ENCODE peak calls at places on chromosomes 6 and 20, in ten cellular contexts. P is amniotic stem cell, K is HT1080, U is astrocyte of the spinal cord, M is tibial artery, F is COR-L47, H is transverse colon, C is AG09309, Y is T-helper 2 cell, N is T-helper 9 cell. Z is an unnamed sample.

GRCh38 chr6:138979365-138979764 is 8.7 kb downstream of the REPS1 start:
- DNase-seq in P (no peak), K (no peak), U (no peak), M (no peak), F (no peak), H (no peak), C (no peak), Y (no peak), N (no peak), Z (peak)

GRCh38 chr20:18138266-18138582 is 561 bp downstream of the KAT14 start:
- DNase-seq in P (no peak), K (no peak), U (no peak), M (no peak), F (no peak), H (no peak), C (no peak), Y (no peak), N (no peak), Z (no peak)

GRCh38 chr20:61123286-61123685 is 128.8 kb upstream of the CDH4 start:
- DNase-seq in P (no peak), K (no peak), U (no peak), M (no peak), F (no peak), H (no peak), C (no peak), Y (no peak), N (no peak), Z (no peak)

GRCh38 chr6:5112065-5112799 is 27.1 kb downstream of the PPP1R3G start:
- DNase-seq in P (peak), K (peak), U (peak), M (no peak), F (no peak), H (no peak), C (no peak), Y (no peak), N (no peak), Z (peak)

GRCh38 chr6:52162940-52163908 is 23.0 kb upstream of the IL17A start:
- DNase-seq in P (no peak), K (peak), U (peak), M (no peak), F (peak), H (no peak), C (peak), Y (peak), N (no peak), Z (peak)

GRCh38 chr6:105320766-105321165 is 82.1 kb downstream of the PREP start:
- DNase-seq in P (no peak), K (no peak), U (no peak), M (no peak), F (peak), H (no peak), C (no peak), Y (no peak), N (no peak), Z (no peak)

GRCh38 chr6:87200469-87201174 is 45.3 kb downstream of the ZNF292 start:
- DNase-seq in P (no peak), K (no peak), U (no peak), M (no peak), F (no peak), H (no peak), C (peak), Y (no peak), N (no peak), Z (peak)

GRCh38 chr6:144534123-144534676 is 249.1 kb downstream of the UTRN start:
- DNase-seq in P (no peak), K (no peak), U (no peak), M (no peak), F (no peak), H (no peak), C (no peak), Y (no peak), N (no peak), Z (peak)

GRCh38 chr6:121503633-121504032 is 68.2 kb downstream of the GJA1 start:
- DNase-seq in P (no peak), K (no peak), U (peak), M (no peak), F (no peak), H (no peak), C (no peak), Y (no peak), N (no peak), Z (peak)

GRCh38 chr6:47135772-47136171 is 93.6 kb upstream of the ADGRF1 start:
- DNase-seq in P (peak), K (peak), U (peak), M (no peak), F (peak), H (no peak), C (peak), Y (no peak), N (no peak), Z (peak)

GRCh38 chr6:149168968-149169367 is 148.5 kb upstream of the TAB2 start:
- DNase-seq in P (no peak), K (no peak), U (no peak), M (no peak), F (no peak), H (no peak), C (no peak), Y (no peak), N (no peak), Z (no peak)

Z was measured in IMR-90.